ENCODE peak calls at places on chromosomes 1 and 21, in four cellular contexts. N is NB4, H is A549, F is AG10803. X is an unnamed sample.

GRCh38 chr1:92365378-92366044 is 66.7 kb downstream of the RPAP2 start:
- DNase-seq in N (peak), H (no peak), F (no peak), X (no peak)

GRCh38 chr1:193181526-193181925 is 4.9 kb downstream of the B3GALT2 start:
- DNase-seq in N (no peak), H (no peak), F (peak), X (no peak)

GRCh38 chr1:65105596-65105995 is 42.4 kb upstream of the AK4 start:
- DNase-seq in N (no peak), H (no peak), F (no peak), X (no peak)

GRCh38 chr1:2816786-2817185 is 15.3 kb upstream of the TTC34 start:
- DNase-seq in N (no peak), H (no peak), F (no peak), X (no peak)

GRCh38 chr1:11938722-11939526 is 4.4 kb downstream of the PLOD1 start:
- DNase-seq in N (no peak), H (no peak), F (no peak), X (no peak)

GRCh38 chr1:228281631-228282328 is 73.9 kb downstream of the OBSCN start:
- DNase-seq in N (no peak), H (no peak), F (no peak), X (no peak)

GRCh38 chr1:182189535-182190066 is 128.1 kb upstream of the ZNF648 start:
- DNase-seq in N (no peak), H (no peak), F (peak), X (no peak)

GRCh38 chr1:24442764-24443163 is 27.2 kb downstream of the NIPAL3 start:
- DNase-seq in N (no peak), H (no peak), F (peak), X (no peak)

GRCh38 chr1:19647643-19648042 is 3.5 kb downstream of the NBL1 start:
- DNase-seq in N (no peak), H (no peak), F (peak), X (no peak)

GRCh38 chr1:113616201-113616600 is 143.1 kb downstream of the PHTF1 start:
- DNase-seq in N (no peak), H (no peak), F (peak), X (no peak)

GRCh38 chr1:43274804-43275180 is 5.0 kb downstream of the TMEM125 start:
- DNase-seq in N (no peak), H (no peak), F (no peak), X (no peak)

DNA sequence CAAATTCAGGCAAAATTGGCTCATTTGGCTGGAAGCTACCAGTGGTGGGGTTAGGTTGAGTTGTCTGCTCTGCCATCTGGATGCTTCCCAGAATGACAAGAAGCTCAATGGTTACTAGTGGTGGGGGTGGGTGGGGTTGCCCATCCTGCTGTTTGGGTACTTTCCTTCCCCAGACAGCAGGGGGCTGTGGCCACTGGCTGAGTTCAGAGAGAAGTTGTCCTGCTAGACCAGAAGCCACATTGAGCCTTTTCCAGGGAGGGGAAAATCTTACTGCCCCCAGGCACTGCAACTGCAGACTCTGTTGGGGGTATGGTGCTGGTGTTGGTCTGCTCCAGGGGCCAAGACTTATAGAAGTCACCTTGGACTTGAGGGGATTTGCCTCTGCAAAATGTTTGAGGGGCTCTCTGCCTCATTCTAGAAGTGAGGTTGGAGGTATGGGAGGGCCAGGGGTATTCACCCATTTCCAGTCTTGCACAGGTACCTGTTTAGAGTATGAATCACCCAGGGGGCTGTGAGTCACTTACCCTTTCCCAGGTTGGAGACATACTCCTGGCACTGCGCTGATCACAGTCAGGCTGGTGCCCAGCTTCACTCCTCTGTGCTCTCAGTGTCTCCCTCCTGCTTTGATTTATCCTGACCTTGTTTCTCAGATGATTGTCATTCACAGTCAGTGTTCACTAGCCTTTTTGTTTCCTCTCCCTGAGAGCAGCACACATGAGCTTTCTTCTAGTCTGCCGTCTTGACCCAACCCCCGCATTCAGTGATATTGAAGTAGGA is 89.1 kb upstream of the NEGR1 start:
- DNase-seq in N (no peak), H (no peak), F (no peak), X (no peak)
- TF ChIP-seq CTCF in N (no peak), H (no peak), F (no peak), X (no peak)

GRCh38 chr1:50416150-50416527 is 7.1 kb downstream of the DMRTA2 start:
- DNase-seq in N (no peak), H (no peak), F (no peak), X (no peak)
- TF ChIP-seq CTCF in N (no peak), H (no peak), F (no peak), X (no peak)

DNA sequence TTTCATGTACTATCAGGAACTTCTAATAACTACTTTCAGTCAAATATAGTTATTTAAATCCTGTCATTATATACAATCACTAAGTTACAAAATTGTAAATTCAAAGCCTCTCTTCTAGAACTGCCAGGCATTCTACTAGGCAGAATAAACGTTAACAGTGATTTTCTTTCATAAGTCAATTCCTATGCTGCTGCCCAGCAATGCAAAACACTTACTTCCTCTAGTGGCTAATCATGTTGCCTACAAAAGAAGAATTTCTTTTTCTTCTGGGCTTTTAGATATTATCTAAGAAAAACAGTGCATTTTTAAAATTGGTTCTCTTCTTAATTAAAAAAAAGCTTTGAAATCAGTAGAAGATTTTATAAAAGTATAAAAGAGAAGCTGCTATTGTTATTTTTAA is 509.8 kb upstream of the ADAMTS5 start:
- DNase-seq in N (no peak), H (no peak), F (peak), X (no peak)
- TF ChIP-seq CTCF in N (no peak), H (no peak), F (peak), X (no peak)

GRCh38 chr1:84598418-84598817 is 24.2 kb upstream of the CTBS start:
- DNase-seq in N (no peak), H (no peak), F (no peak), X (no peak)

GRCh38 chr1:84603223-84603622 is 29.0 kb upstream of the CTBS start:
- DNase-seq in N (no peak), H (no peak), F (peak), X (no peak)

GRCh38 chr1:84600796-84601195 is 26.6 kb upstream of the CTBS start:
- DNase-seq in N (no peak), H (no peak), F (no peak), X (no peak)

GRCh38 chr1:84603941-84604830 is 29.9 kb upstream of the CTBS start:
- DNase-seq in N (no peak), H (peak), F (peak), X (peak)

DNA sequence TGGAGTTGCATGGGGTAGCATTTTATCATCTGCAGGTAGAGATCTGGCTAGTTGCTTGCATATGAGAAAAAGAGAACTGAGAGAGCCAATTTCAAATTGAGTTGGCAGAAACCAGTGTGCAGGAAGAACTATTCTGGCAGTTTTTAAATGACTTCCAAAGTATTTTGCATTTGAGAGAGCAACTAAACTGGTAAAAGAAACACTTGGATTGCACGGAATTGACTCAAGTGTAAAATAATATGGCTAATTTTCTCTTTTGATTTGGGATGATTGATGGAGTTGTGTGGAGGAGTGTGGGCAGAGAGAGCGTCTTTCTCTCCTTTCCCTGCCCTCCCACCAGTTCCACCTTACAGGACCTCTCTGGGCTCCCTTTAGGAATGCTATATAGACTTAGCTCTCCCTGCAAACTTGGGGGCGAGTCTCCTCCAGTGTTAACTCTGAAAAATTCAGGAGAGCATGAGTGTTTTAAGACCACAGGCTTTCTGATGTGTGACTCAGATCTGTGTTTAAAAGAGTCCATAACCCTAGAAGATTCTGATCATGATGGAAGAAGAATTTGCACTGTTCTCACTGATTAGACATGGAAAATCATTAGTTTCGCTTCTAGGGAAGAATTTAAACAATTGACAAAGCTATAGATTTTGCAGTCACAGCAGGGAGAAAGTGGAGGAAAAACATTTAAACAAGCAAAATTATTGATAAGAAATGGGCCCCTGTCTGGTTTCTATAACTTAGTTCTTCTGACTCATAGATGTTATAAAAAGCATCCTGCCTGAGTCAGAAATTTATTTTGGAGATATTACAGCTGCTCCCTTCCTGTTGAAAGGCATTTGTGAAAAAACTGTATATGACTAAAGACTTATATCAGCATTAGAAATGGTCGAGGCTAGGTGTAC is 24.9 kb upstream of the CTBS start:
- DNase-seq in N (no peak), H (no peak), F (peak), X (peak)
- TF ChIP-seq CTCF in N (no peak), H (no peak), F (no peak), X (no peak)